ENCODE peak calls at places on chromosomes 6 and 20, in six cellular contexts. C, F, R, G, K and B are unnamed samples.

GRCh38 chr6:13383280-13384163 is 55.2 kb upstream of the TBC1D7 start:
- DNase-seq in C (no peak), F (peak; percentile 68), R (no peak), G (no peak), K (no peak), B (no peak)

GRCh38 chr20:50170549-50171220 is 17.2 kb upstream of the PEDS1 start:
- DNase-seq in C (no peak), F (no peak), R (no peak), G (no peak), K (no peak), B (no peak)

GRCh38 chr6:7726416-7727149 is 684 bp downstream of the BMP6 start:
- DNase-seq in C (no peak), F (peak; percentile 12), R (no peak), G (no peak), K (no peak), B (no peak)

GRCh38 chr20:56716806-56717205 is 87.7 kb downstream of the TFAP2C start:
- DNase-seq in C (no peak), F (no peak), R (no peak), G (no peak), K (no peak), B (no peak)

GRCh38 chr20:53792946-53793536 is 199.4 kb upstream of the ZNF217 start:
- DNase-seq in C (no peak), F (no peak), R (no peak), G (no peak), K (no peak), B (no peak)

GRCh38 chr20:8671366-8671943 is 397.4 kb upstream of the PLCB4 start:
- DNase-seq in C (no peak), F (no peak), R (no peak), G (no peak), K (no peak), B (no peak)

GRCh38 chr20:62470003-62470402 is 5.8 kb downstream of the GATA5 start:
- DNase-seq in C (no peak), F (no peak), R (no peak), G (no peak), K (no peak), B (no peak)

GRCh38 chr6:154164397-154164796 is 125.4 kb downstream of the OPRM1 start:
- DNase-seq in C (no peak), F (peak; percentile 95), R (no peak), G (no peak), K (peak; percentile 79), B (peak; percentile 40)

GRCh38 chr6:30557683-30557981 is 537 bp downstream of the PRR3 start:
- DNase-seq in C (no peak), F (no peak), R (peak; percentile 59), G (no peak), K (no peak), B (no peak)

GRCh38 chr20:35791823-35792222 is 20.0 kb downstream of the PHF20 start:
- DNase-seq in C (no peak), F (peak; percentile 67), R (no peak), G (no peak), K (no peak), B (no peak)

GRCh38 chr6:129634411-129635230 is 75.4 kb downstream of the ARHGAP18 start:
- DNase-seq in C (no peak), F (no peak), R (no peak), G (no peak), K (no peak), B (no peak)

GRCh38 chr6:155499574-155499973 is 43.9 kb upstream of the NOX3 start:
- DNase-seq in C (no peak), F (no peak), R (no peak), G (no peak), K (no peak), B (no peak)

GRCh38 chr20:34515484-34516037 is 661 bp upstream of the DYNLRB1 start:
- DNase-seq in C (peak; percentile 70), F (peak; percentile 61), R (peak; percentile 64), G (no peak), K (no peak), B (no peak)

GRCh38 chr20:33437141-33437911 is 6.2 kb downstream of the SNTA1 start:
- DNase-seq in C (no peak), F (peak; percentile 81), R (no peak), G (no peak), K (peak; percentile 80), B (peak; percentile 65)

GRCh38 chr6:38264605-38265004 is 375.1 kb downstream of the BTBD9 start:
- DNase-seq in C (no peak), F (no peak), R (no peak), G (no peak), K (no peak), B (peak; percentile 82)

GRCh38 chr6:111844921-111845320 is 28.3 kb downstream of the FYN start:
- DNase-seq in C (no peak), F (no peak), R (no peak), G (no peak), K (no peak), B (no peak)

GRCh38 chr6:35804996-35805736 is at the start of gene LHFPL5:
- DNase-seq in C (peak; percentile 45), F (peak; percentile 33), R (peak; percentile 35), G (no peak), K (no peak), B (no peak)

GRCh38 chr6:16725145-16725864 is 36.0 kb downstream of the ATXN1 start:
- DNase-seq in C (no peak), F (peak; percentile 76), R (no peak), G (no peak), K (no peak), B (no peak)

GRCh38 chr6:3957321-3957720 is 108.1 kb downstream of the FAM50B start:
- DNase-seq in C (no peak), F (no peak), R (no peak), G (no peak), K (no peak), B (no peak)

GRCh38 chr6:54861846-54862616 is 15.5 kb downstream of the FAM83B start:
- DNase-seq in C (no peak), F (no peak), R (no peak), G (no peak), K (no peak), B (no peak)

GRCh38 chr6:16633465-16633864 is 127.8 kb downstream of the ATXN1 start:
- DNase-seq in C (no peak), F (no peak), R (no peak), G (no peak), K (no peak), B (no peak)

GRCh38 chr6:55180258-55180657 is 5.9 kb downstream of the HCRTR2 start:
- DNase-seq in C (no peak), F (no peak), R (no peak), G (no peak), K (no peak), B (no peak)

GRCh38 chr6:167861424-167861823 is 34.7 kb downstream of the AFDN start:
- DNase-seq in C (no peak), F (no peak), R (no peak), G (no peak), K (no peak), B (no peak)

GRCh38 chr6:143288923-143289322 is 161.6 kb downstream of the ADAT2 start:
- DNase-seq in C (peak; percentile 50), F (no peak), R (no peak), G (no peak), K (no peak), B (no peak)

GRCh38 chr6:90393232-90393884 is 96.7 kb upstream of the BACH2 start:
- DNase-seq in C (no peak), F (peak; percentile 73), R (peak; percentile 74), G (no peak), K (peak; percentile 74), B (no peak)

GRCh38 chr6:151916680-151917164 is 109.2 kb downstream of the ESR1 start:
- DNase-seq in C (no peak), F (peak; percentile 25), R (no peak), G (no peak), K (no peak), B (no peak)

GRCh38 chr6:107246972-107247615 is 131.8 kb upstream of the BEND3 start:
- DNase-seq in C (no peak), F (peak; percentile 27), R (no peak), G (no peak), K (no peak), B (no peak)

GRCh38 chr6:81890846-81891245 is 138.4 kb upstream of the TENT5A start:
- DNase-seq in C (no peak), F (peak; percentile 61), R (no peak), G (no peak), K (no peak), B (no peak)

GRCh38 chr20:54346269-54346668 is 129.1 kb upstream of the DOK5 start:
- DNase-seq in C (no peak), F (no peak), R (no peak), G (no peak), K (no peak), B (no peak)

GRCh38 chr6:69980624-69981023 is 114.3 kb downstream of the COL19A1 start:
- DNase-seq in C (no peak), F (no peak), R (no peak), G (no peak), K (no peak), B (no peak)